ENCODE peak calls at places on chromosomes 6 and 20, in nine cellular contexts. One of them, this sample, is unnamed.

GRCh38 chr20:35870541-35871307 is 83.6 kb downstream of the SCAND1 start:
- DNase-seq in NCI-H1105: no peak
- DNase-seq in nucleus accumbens: no peak
- DNase-seq in dorsolateral prefrontal cortex: no peak
- DNase-seq in A172: peak
- DNase-seq in NB4: no peak
- DNase-seq in ovary: no peak
- DNase-seq in glomerular endothelial cell: no peak
- DNase-seq in upper lobe of right lung: no peak
- DNase-seq in this sample: no peak

GRCh38 chr6:119076966-119077642 is 1.4 kb downstream of the FAM184A start:
- DNase-seq in NCI-H1105: no peak
- DNase-seq in nucleus accumbens: no peak
- DNase-seq in dorsolateral prefrontal cortex: no peak
- DNase-seq in A172: no peak
- DNase-seq in NB4: no peak
- DNase-seq in ovary: no peak
- DNase-seq in glomerular endothelial cell: no peak
- DNase-seq in upper lobe of right lung: no peak
- DNase-seq in this sample: no peak

GRCh38 chr20:949717-950116 is 33.6 kb upstream of the ANGPT4 start:
- DNase-seq in NCI-H1105: no peak
- DNase-seq in nucleus accumbens: no peak
- DNase-seq in dorsolateral prefrontal cortex: no peak
- DNase-seq in A172: no peak
- DNase-seq in NB4: no peak
- DNase-seq in ovary: no peak
- DNase-seq in glomerular endothelial cell: no peak
- DNase-seq in upper lobe of right lung: no peak
- DNase-seq in this sample: no peak

GRCh38 chr6:157159339-157159738 is 164.0 kb downstream of the TMEM242 start:
- DNase-seq in NCI-H1105: no peak
- DNase-seq in nucleus accumbens: no peak
- DNase-seq in dorsolateral prefrontal cortex: no peak
- DNase-seq in A172: no peak
- DNase-seq in NB4: no peak
- DNase-seq in ovary: no peak
- DNase-seq in glomerular endothelial cell: no peak
- DNase-seq in upper lobe of right lung: no peak
- DNase-seq in this sample: no peak

GRCh38 chr6:89411019-89411268 is 1.1 kb downstream of the RRAGD start:
- DNase-seq in NCI-H1105: no peak
- DNase-seq in nucleus accumbens: no peak
- DNase-seq in dorsolateral prefrontal cortex: peak
- DNase-seq in A172: no peak
- DNase-seq in NB4: peak
- DNase-seq in ovary: no peak
- DNase-seq in glomerular endothelial cell: no peak
- DNase-seq in upper lobe of right lung: no peak
- DNase-seq in this sample: no peak

GRCh38 chr6:139943391-139943790 is 568.9 kb upstream of the CITED2 start:
- DNase-seq in NCI-H1105: no peak
- DNase-seq in nucleus accumbens: no peak
- DNase-seq in dorsolateral prefrontal cortex: no peak
- DNase-seq in A172: peak
- DNase-seq in NB4: no peak
- DNase-seq in ovary: no peak
- DNase-seq in glomerular endothelial cell: peak
- DNase-seq in upper lobe of right lung: no peak
- DNase-seq in this sample: no peak

GRCh38 chr20:478949-479429 is 16.7 kb upstream of the TBC1D20 start:
- DNase-seq in NCI-H1105: peak
- DNase-seq in nucleus accumbens: no peak
- DNase-seq in dorsolateral prefrontal cortex: no peak
- DNase-seq in A172: peak
- DNase-seq in NB4: peak
- DNase-seq in ovary: no peak
- DNase-seq in glomerular endothelial cell: peak
- DNase-seq in upper lobe of right lung: no peak
- DNase-seq in this sample: peak

GRCh38 chr20:20076297-20077065 is 24.1 kb downstream of the CFAP61 start:
- DNase-seq in NCI-H1105: no peak
- DNase-seq in nucleus accumbens: peak
- DNase-seq in dorsolateral prefrontal cortex: peak
- DNase-seq in A172: peak
- DNase-seq in NB4: peak
- DNase-seq in ovary: no peak
- DNase-seq in glomerular endothelial cell: no peak
- DNase-seq in upper lobe of right lung: no peak
- DNase-seq in this sample: no peak